ENCODE peak calls at places on chromosomes 16 and 17, in five cellular contexts. One of them, this sample, is unnamed.

GRCh38 chr17:20944014-20944905 is 98.6 kb downstream of the USP22 start:
- DNase-seq in hepatocyte: peak
- DNase-seq in GM23248: no peak
- DNase-seq in MM.1S: peak
- DNase-seq in HCT116: peak
- DNase-seq in this sample: peak

GRCh38 chr17:17165666-17166308 is 40.3 kb downstream of the PLD6 start:
- DNase-seq in MM.1S: no peak
- DNase-seq in hepatocyte: no peak
- DNase-seq in GM23248: no peak
- DNase-seq in HCT116: no peak
- DNase-seq in this sample: no peak

GRCh38 chr16:84832488-84833141 is 12.8 kb downstream of the CRISPLD2 start:
- DNase-seq in GM23248: peak
- DNase-seq in hepatocyte: peak
- DNase-seq in MM.1S: no peak
- DNase-seq in HCT116: no peak
- DNase-seq in this sample: no peak

GRCh38 chr16:4172070-4172469 is 55.8 kb upstream of the ADCY9 start:
- DNase-seq in hepatocyte: no peak
- DNase-seq in HCT116: no peak
- DNase-seq in MM.1S: no peak
- DNase-seq in GM23248: peak
- DNase-seq in this sample: no peak

GRCh38 chr17:79777166-79777843 is 643 bp upstream of the CBX2 start:
- DNase-seq in GM23248: peak
- DNase-seq in MM.1S: no peak
- DNase-seq in hepatocyte: peak
- DNase-seq in HCT116: peak
- DNase-seq in this sample: peak

GRCh38 chr16:1639282-1639681 is 27.1 kb downstream of the CRAMP1 start:
- DNase-seq in GM23248: no peak
- DNase-seq in MM.1S: no peak
- DNase-seq in HCT116: no peak
- DNase-seq in hepatocyte: no peak
- DNase-seq in this sample: no peak

GRCh38 chr17:19388791-19389190 is 1.8 kb upstream of the MFAP4 start:
- DNase-seq in MM.1S: no peak
- DNase-seq in GM23248: no peak
- DNase-seq in hepatocyte: no peak
- DNase-seq in HCT116: no peak
- DNase-seq in this sample: no peak

GRCh38 chr17:14827394-14827793 is 437.7 kb downstream of the PMP22 start:
- DNase-seq in HCT116: no peak
- DNase-seq in GM23248: no peak
- DNase-seq in hepatocyte: no peak
- DNase-seq in MM.1S: no peak
- DNase-seq in this sample: no peak

GRCh38 chr17:51298508-51299371 is 38.4 kb downstream of the UTP18 start:
- DNase-seq in GM23248: peak
- DNase-seq in hepatocyte: peak
- DNase-seq in HCT116: peak
- DNase-seq in MM.1S: peak
- DNase-seq in this sample: peak

GRCh38 chr16:55968221-55968620 is 93.0 kb upstream of the CES5A start:
- DNase-seq in MM.1S: no peak
- DNase-seq in HCT116: no peak
- DNase-seq in GM23248: no peak
- DNase-seq in hepatocyte: no peak
- DNase-seq in this sample: no peak

DNA sequence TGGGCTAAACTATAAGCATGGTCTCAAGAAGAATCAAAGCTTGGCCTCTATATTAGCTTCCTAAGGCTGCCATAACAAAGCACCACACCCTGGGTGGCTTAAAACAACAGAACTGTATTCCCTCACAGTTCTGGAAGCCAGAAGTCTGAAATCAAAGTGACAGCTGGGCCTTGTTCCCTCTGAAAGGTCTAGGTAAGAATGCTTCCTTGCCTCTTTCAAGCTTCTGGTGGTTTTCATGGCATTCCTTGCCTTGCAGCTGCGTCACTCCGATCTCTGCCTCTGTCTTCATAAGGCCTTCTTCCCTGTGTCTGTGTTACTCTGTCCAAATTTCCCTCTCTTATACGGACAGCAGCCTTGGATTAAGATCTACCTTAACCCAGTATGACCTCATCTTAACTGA is 89.9 kb upstream of the CES5A start:
- DNase-seq in hepatocyte: no peak
- DNase-seq in HCT116: no peak
- DNase-seq in GM23248: no peak
- DNase-seq in MM.1S: no peak
- DNase-seq in this sample: no peak
- TF ChIP-seq EZH2phosphoT487 in hepatocyte: no peak
- TF ChIP-seq EZH2phosphoT487 in HCT116: no peak
- TF ChIP-seq EZH2phosphoT487 in GM23248: no peak
- TF ChIP-seq EZH2phosphoT487 in MM.1S: no peak
- TF ChIP-seq EZH2phosphoT487 in this sample: no peak

GRCh38 chr17:81578561-81579225 is 26.5 kb upstream of the FAAP100 start:
- DNase-seq in GM23248: no peak
- DNase-seq in hepatocyte: no peak
- DNase-seq in MM.1S: no peak
- DNase-seq in HCT116: no peak
- DNase-seq in this sample: no peak

GRCh38 chr17:81578038-81578441 is 25.9 kb upstream of the FAAP100 start:
- DNase-seq in GM23248: peak
- DNase-seq in MM.1S: no peak
- DNase-seq in hepatocyte: no peak
- DNase-seq in HCT116: no peak
- DNase-seq in this sample: no peak

GRCh38 chr17:81580481-81580880 is 28.3 kb upstream of the FAAP100 start:
- DNase-seq in hepatocyte: no peak
- DNase-seq in MM.1S: no peak
- DNase-seq in GM23248: no peak
- DNase-seq in HCT116: no peak
- DNase-seq in this sample: no peak

GRCh38 chr17:81579821-81580321 is 27.7 kb upstream of the FAAP100 start:
- DNase-seq in HCT116: no peak
- DNase-seq in hepatocyte: no peak
- DNase-seq in GM23248: peak
- DNase-seq in MM.1S: no peak
- DNase-seq in this sample: no peak

GRCh38 chr17:81579298-81579697 is 27.1 kb upstream of the FAAP100 start:
- DNase-seq in MM.1S: no peak
- DNase-seq in HCT116: no peak
- DNase-seq in GM23248: no peak
- DNase-seq in hepatocyte: no peak
- DNase-seq in this sample: no peak
- TF ChIP-seq EZH2phosphoT487 in MM.1S: no peak
- TF ChIP-seq EZH2phosphoT487 in HCT116: no peak
- TF ChIP-seq EZH2phosphoT487 in GM23248: no peak
- TF ChIP-seq EZH2phosphoT487 in hepatocyte: no peak
- TF ChIP-seq EZH2phosphoT487 in this sample: no peak

DNA sequence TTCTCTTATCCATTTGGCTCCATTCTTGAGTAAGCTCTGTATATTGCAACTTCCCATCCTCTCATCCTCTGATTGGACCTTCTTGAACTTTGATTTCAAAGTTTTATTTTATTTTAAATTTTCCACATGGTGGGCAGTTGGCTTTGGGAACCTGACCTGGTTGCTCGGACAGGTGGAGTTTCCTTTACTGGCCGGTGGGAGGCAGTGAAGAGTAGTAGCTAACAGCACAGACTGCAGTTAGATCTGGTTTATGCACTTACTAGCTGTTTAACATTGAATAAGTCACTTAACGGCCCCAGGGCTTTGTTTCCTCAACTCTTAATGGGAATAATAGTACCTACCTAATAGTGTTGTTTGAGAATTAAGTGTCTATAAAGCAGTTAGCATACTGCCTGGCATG is 92.8 kb downstream of the GPR139 start:
- DNase-seq in GM23248: peak
- DNase-seq in hepatocyte: peak
- DNase-seq in MM.1S: no peak
- DNase-seq in HCT116: peak
- DNase-seq in this sample: no peak
- TF ChIP-seq EZH2phosphoT487 in GM23248: no peak
- TF ChIP-seq EZH2phosphoT487 in hepatocyte: no peak
- TF ChIP-seq EZH2phosphoT487 in MM.1S: no peak
- TF ChIP-seq EZH2phosphoT487 in HCT116: no peak
- TF ChIP-seq EZH2phosphoT487 in this sample: no peak

GRCh38 chr17:40303706-40304450 is 5.1 kb upstream of the RARA start:
- DNase-seq in GM23248: peak
- DNase-seq in MM.1S: no peak
- DNase-seq in HCT116: no peak
- DNase-seq in hepatocyte: peak
- DNase-seq in this sample: no peak
- TF ChIP-seq EZH2phosphoT487 in GM23248: no peak
- TF ChIP-seq EZH2phosphoT487 in MM.1S: no peak
- TF ChIP-seq EZH2phosphoT487 in HCT116: no peak
- TF ChIP-seq EZH2phosphoT487 in hepatocyte: no peak
- TF ChIP-seq EZH2phosphoT487 in this sample: no peak

GRCh38 chr16:80725566-80726162 is 78.7 kb downstream of the CDYL2 start:
- DNase-seq in MM.1S: no peak
- DNase-seq in HCT116: no peak
- DNase-seq in GM23248: no peak
- DNase-seq in hepatocyte: peak
- DNase-seq in this sample: no peak
- TF ChIP-seq EZH2phosphoT487 in MM.1S: no peak
- TF ChIP-seq EZH2phosphoT487 in HCT116: no peak
- TF ChIP-seq EZH2phosphoT487 in GM23248: no peak
- TF ChIP-seq EZH2phosphoT487 in hepatocyte: no peak
- TF ChIP-seq EZH2phosphoT487 in this sample: no peak

GRCh38 chr16:63188076-63188771 is 1152.0 kb upstream of the CDH8 start:
- DNase-seq in HCT116: no peak
- DNase-seq in hepatocyte: peak
- DNase-seq in MM.1S: no peak
- DNase-seq in GM23248: no peak
- DNase-seq in this sample: no peak
- TF ChIP-seq EZH2phosphoT487 in HCT116: no peak
- TF ChIP-seq EZH2phosphoT487 in hepatocyte: no peak
- TF ChIP-seq EZH2phosphoT487 in MM.1S: no peak
- TF ChIP-seq EZH2phosphoT487 in GM23248: no peak
- TF ChIP-seq EZH2phosphoT487 in this sample: no peak

GRCh38 chr17:512311-512710 is 159.7 kb upstream of the RPH3AL start:
- DNase-seq in HCT116: no peak
- DNase-seq in GM23248: no peak
- DNase-seq in hepatocyte: no peak
- DNase-seq in MM.1S: no peak
- DNase-seq in this sample: no peak

GRCh38 chr17:510223-510917 is 157.8 kb upstream of the RPH3AL start:
- DNase-seq in HCT116: no peak
- DNase-seq in MM.1S: no peak
- DNase-seq in GM23248: no peak
- DNase-seq in hepatocyte: no peak
- DNase-seq in this sample: no peak

GRCh38 chr17:511833-512251 is 159.2 kb upstream of the RPH3AL start:
- DNase-seq in hepatocyte: no peak
- DNase-seq in MM.1S: no peak
- DNase-seq in GM23248: peak
- DNase-seq in HCT116: no peak
- DNase-seq in this sample: no peak

GRCh38 chr17:512926-513325 is 160.3 kb upstream of the RPH3AL start:
- DNase-seq in MM.1S: no peak
- DNase-seq in hepatocyte: no peak
- DNase-seq in HCT116: no peak
- DNase-seq in GM23248: peak
- DNase-seq in this sample: no peak

GRCh38 chr17:511001-511690 is 158.5 kb upstream of the RPH3AL start:
- DNase-seq in HCT116: no peak
- DNase-seq in GM23248: peak
- DNase-seq in MM.1S: no peak
- DNase-seq in hepatocyte: no peak
- DNase-seq in this sample: no peak
- TF ChIP-seq EZH2phosphoT487 in HCT116: no peak
- TF ChIP-seq EZH2phosphoT487 in GM23248: no peak
- TF ChIP-seq EZH2phosphoT487 in MM.1S: no peak
- TF ChIP-seq EZH2phosphoT487 in hepatocyte: no peak
- TF ChIP-seq EZH2phosphoT487 in this sample: no peak

DNA sequence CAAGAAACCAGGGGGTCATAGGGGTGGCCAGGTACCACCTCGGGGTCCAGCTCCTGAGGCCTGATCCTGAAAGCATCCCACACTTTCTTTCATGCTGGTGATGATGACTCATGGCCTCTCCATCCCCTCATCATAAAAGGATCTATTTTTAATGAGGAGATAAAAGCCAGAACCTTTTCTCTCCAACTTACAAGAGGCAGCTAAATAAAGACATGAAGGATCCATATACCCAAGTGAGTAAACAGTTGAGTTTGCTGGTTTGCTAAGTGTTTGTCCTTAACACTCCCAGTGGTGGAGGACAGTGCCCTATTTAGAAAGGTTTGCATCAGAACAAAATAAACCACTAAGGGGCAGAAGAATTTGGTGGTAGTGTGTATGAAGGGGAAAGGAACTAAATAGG is 383.8 kb downstream of the GRIN2A start:
- DNase-seq in HCT116: no peak
- DNase-seq in GM23248: no peak
- DNase-seq in hepatocyte: no peak
- DNase-seq in MM.1S: no peak
- DNase-seq in this sample: no peak
- TF ChIP-seq EZH2phosphoT487 in HCT116: no peak
- TF ChIP-seq EZH2phosphoT487 in GM23248: no peak
- TF ChIP-seq EZH2phosphoT487 in hepatocyte: no peak
- TF ChIP-seq EZH2phosphoT487 in MM.1S: no peak
- TF ChIP-seq EZH2phosphoT487 in this sample: no peak

GRCh38 chr16:23298290-23298689 is 3.8 kb upstream of the SCNN1B start:
- DNase-seq in HCT116: no peak
- DNase-seq in MM.1S: no peak
- DNase-seq in GM23248: no peak
- DNase-seq in hepatocyte: no peak
- DNase-seq in this sample: no peak
- TF ChIP-seq EZH2phosphoT487 in HCT116: no peak
- TF ChIP-seq EZH2phosphoT487 in MM.1S: no peak
- TF ChIP-seq EZH2phosphoT487 in GM23248: no peak
- TF ChIP-seq EZH2phosphoT487 in hepatocyte: no peak
- TF ChIP-seq EZH2phosphoT487 in this sample: no peak

This sample was measured in OCI-LY7.